ENCODE peak calls at places on chromosome 14, in nine cellular contexts. M, L, T, V, I, N, J, E and K are unnamed samples. For H3K4me1, the result is how much of the 10 kb centered on the place peaks cover.

GRCh38 chr14:44701563-44702263 is 194.6 kb upstream of the FSCB start:
- DNase-seq in E (no peak), M (no peak), N (no peak), V (no peak), J (no peak), I (no peak), T (no peak), L (no peak), K (no peak)

GRCh38 chr14:61670576-61670975 is 24.7 kb upstream of the HIF1A start:
- DNase-seq in L (no peak), M (no peak), J (no peak), V (no peak), T (no peak), N (no peak), I (no peak), E (no peak), K (no peak)

GRCh38 chr14:84028205-84028604 is 1501.7 kb upstream of the FLRT2 start:
- DNase-seq in V (no peak), J (no peak), L (no peak), M (no peak), T (no peak), N (no peak), I (no peak), E (no peak), K (no peak)

GRCh38 chr14:93083898-93084297 is 31.8 kb downstream of the ITPK1 start:
- DNase-seq in L (no peak), M (no peak), E (no peak), N (no peak), V (no peak), J (no peak), T (no peak), I (no peak), K (no peak)

GRCh38 chr14:100305446-100306255 is 593 bp downstream of the SLC25A29 start:
- DNase-seq in N (no peak), V (no peak), I (no peak), T (no peak), J (peak), M (peak), L (no peak), E (peak), K (no peak)

GRCh38 chr14:100283984-100284881 is 22.0 kb downstream of the SLC25A29 start:
- DNase-seq in T (no peak), L (no peak), E (no peak), M (no peak), N (no peak), J (peak), V (no peak), I (no peak), K (no peak)

GRCh38 chr14:55587847-55588246 is 7.8 kb downstream of the KTN1 start:
- DNase-seq in T (no peak), V (no peak), I (no peak), J (no peak), M (no peak), L (no peak), E (no peak), N (no peak), K (no peak)

GRCh38 chr14:92527724-92528123 is 14.1 kb downstream of the RIN3 start:
- DNase-seq in E (no peak), N (no peak), T (no peak), J (peak), V (no peak), I (no peak), M (no peak), L (no peak), K (no peak)

GRCh38 chr14:57199911-57200310 is 68.8 kb downstream of the EXOC5 start:
- DNase-seq in J (no peak), E (no peak), N (no peak), I (no peak), L (no peak), V (no peak), T (no peak), M (no peak), K (no peak)

GRCh38 chr14:57749267-57749666 is 116.6 kb downstream of the SLC35F4 start:
- DNase-seq in N (no peak), V (no peak), E (no peak), J (no peak), I (no peak), T (no peak), M (no peak), L (no peak), K (no peak)

GRCh38 chr14:33532581-33532980 is 418.3 kb downstream of the EGLN3 start:
- DNase-seq in E (no peak), N (no peak), L (no peak), I (no peak), J (no peak), V (no peak), M (no peak), T (no peak), K (no peak)

GRCh38 chr14:76908834-76909233 is 82.6 kb downstream of the LRRC74A start:
- DNase-seq in V (no peak), T (no peak), L (no peak), E (peak), M (no peak), N (no peak), I (peak), J (no peak), K (peak)

GRCh38 chr14:91482278-91483023 is 27.7 kb downstream of the PPP4R3A start:
- DNase-seq in N (no peak), M (no peak), V (no peak), L (no peak), E (no peak), J (no peak), I (no peak), T (no peak), K (no peak)

GRCh38 chr14:89308232-89308959 is 108.6 kb downstream of the FOXN3 start:
- DNase-seq in N (no peak), L (no peak), M (no peak), V (no peak), J (no peak), T (no peak), E (no peak), I (no peak), K (no peak)

GRCh38 chr14:75559451-75560187 is 18.8 kb upstream of the FLVCR2 start:
- DNase-seq in V (peak), J (peak), E (no peak), N (peak), M (no peak), L (peak), I (no peak), T (no peak), K (peak)

GRCh38 chr14:54760866-54761265 is 141.8 kb downstream of the GCH1 start:
- DNase-seq in I (no peak), J (no peak), E (no peak), N (no peak), M (no peak), V (no peak), L (no peak), T (no peak), K (no peak)

GRCh38 chr14:90495357-90496276 is 98.8 kb downstream of the CALM1 start:
- DNase-seq in M (peak), E (peak), T (no peak), N (no peak), V (peak), J (no peak), L (peak), I (no peak), K (no peak)

GRCh38 chr14:93832665-93833064 is 44.4 kb upstream of the PRIMA1 start:
- DNase-seq in J (no peak), E (no peak), T (peak), V (peak), N (no peak), I (no peak), M (peak), L (no peak), K (no peak)

GRCh38 chr14:51244591-51244990 is 4.5 kb downstream of the TMX1 start:
- DNase-seq in E (no peak), I (no peak), N (no peak), M (no peak), T (no peak), J (no peak), L (no peak), V (no peak), K (no peak)

GRCh38 chr14:78737606-78738005 is 567.4 kb downstream of the NRXN3 start:
- DNase-seq in I (no peak), N (no peak), E (no peak), L (no peak), M (no peak), J (no peak), V (no peak), T (no peak), K (no peak)

DNA sequence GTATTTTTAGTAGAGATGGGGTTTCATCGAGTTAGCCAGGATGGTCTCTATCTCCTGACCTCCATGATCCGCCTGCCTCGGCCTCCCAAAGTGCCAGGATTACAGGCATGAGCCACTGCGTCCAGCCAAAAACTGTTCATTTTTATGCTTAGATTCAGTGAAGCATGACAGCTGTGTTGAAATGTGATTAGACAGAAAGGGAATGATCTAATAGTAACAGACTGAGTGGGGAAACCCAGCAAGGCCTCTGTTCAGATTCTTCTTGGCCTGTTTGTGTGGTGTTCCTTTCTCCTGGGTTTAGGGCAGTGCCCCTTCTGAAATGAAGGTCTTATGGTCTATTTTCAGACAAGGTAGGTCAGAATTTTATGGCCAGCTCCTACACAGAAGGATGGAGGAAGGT is 11.8 kb upstream of the ABCD4 start:
- DNase-seq in L (no peak), J (no peak), V (no peak), T (no peak), E (no peak), N (no peak), M (no peak), I (no peak), K (no peak)
- H3K4me1 ChIP-seq in L (under half), J (under half), V (under half), T (under half), E (under half), N (under half), M (under half), I (under half), K (under half)

GRCh38 chr14:95304342-95304741 is 15.4 kb downstream of the CLMN start:
- DNase-seq in T (no peak), I (no peak), V (no peak), J (no peak), E (no peak), L (no peak), M (no peak), N (no peak), K (no peak)
- H3K4me1 ChIP-seq in T (under half), I (under half), V (under half), J (under half), E (under half), L (under half), M (under half), N (under half), K (under half)

GRCh38 chr14:68585690-68586089 is 207.2 kb downstream of the ZFP36L1 start:
- DNase-seq in M (no peak), E (no peak), J (no peak), L (no peak), T (no peak), V (no peak), I (no peak), N (no peak), K (no peak)

GRCh38 chr14:68580676-68581075 is 212.2 kb downstream of the ZFP36L1 start:
- DNase-seq in J (no peak), E (no peak), V (no peak), M (no peak), N (no peak), L (no peak), T (no peak), I (no peak), K (no peak)

GRCh38 chr14:68583527-68584275 is 209.2 kb downstream of the ZFP36L1 start:
- DNase-seq in E (no peak), I (no peak), L (no peak), N (no peak), V (peak), T (no peak), J (peak), M (no peak), K (no peak)

GRCh38 chr14:68580096-68580640 is 212.7 kb downstream of the ZFP36L1 start:
- DNase-seq in L (no peak), J (no peak), T (no peak), V (no peak), M (no peak), N (no peak), I (no peak), E (no peak), K (no peak)

DNA sequence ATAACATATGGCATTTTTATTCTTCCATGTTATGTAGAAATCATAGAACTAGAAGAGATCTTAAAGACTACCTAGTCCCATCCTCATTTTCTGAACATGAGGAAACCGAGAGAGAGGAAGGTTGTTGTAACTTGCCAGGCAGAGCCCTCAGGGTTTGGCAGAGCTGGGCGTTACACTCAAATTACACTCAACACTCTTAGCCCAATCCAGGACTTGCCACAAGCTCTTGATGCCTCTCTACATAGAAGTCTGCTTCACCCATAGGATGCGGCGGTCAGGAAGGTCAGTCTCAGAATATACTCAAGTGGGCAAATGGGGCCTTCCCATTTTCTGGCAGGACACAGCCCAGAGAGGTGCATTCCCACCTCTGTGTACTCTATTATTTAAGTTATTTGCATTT is 208.1 kb downstream of the ZFP36L1 start:
- DNase-seq in J (no peak), T (no peak), N (no peak), E (no peak), V (no peak), M (no peak), L (no peak), I (no peak), K (no peak)
- H3K4me1 ChIP-seq in J (under half), T (under half), N (under half), E (under half), V (under half), M (under half), L (under half), I (under half), K (under half)

DNA sequence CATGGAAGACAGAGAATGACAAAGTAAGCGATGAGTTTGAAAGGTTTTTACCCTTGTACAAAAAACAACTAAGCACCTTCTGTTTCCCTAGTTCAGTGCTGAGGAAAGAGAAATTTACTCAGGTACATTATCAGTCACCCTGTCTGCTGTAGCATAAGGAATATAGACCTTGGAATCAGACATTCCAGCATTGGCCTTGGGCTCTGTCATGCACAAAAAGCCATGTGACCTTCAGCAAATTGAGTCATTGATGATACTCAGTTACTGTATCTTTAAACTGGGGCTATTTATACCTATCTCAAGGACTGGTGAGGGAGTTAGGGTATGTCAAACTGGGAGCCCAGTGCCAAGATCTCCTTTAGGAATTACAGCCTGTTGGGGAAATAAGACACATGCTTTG is 19.3 kb upstream of the TCL1A start:
- DNase-seq in I (no peak), L (no peak), V (no peak), T (no peak), M (no peak), N (no peak), J (no peak), E (no peak), K (no peak)
- H3K4me1 ChIP-seq in I (under half), L (under half), V (under half), T (under half), M (under half), N (under half), J (under half), E (under half), K (under half)